ENCODE peak calls at places on chromosomes 7 and 10, in four cellular contexts. R, T, H and P are unnamed samples.
A peak's percentile ranks its signal among the peaks of the same experiment; 100 is the strongest.

GRCh38 chr10:86770412-86770960 is 14.1 kb downstream of the BMPR1A start:
- DNase-seq in R (no peak), T (peak; percentile 75), H (no peak), P (no peak)

GRCh38 chr10:132764108-132764507 is 21.8 kb downstream of the NKX6-2 start:
- DNase-seq in R (no peak), T (no peak), H (no peak), P (no peak)

GRCh38 chr7:134856141-134856540 is 76.7 kb downstream of the CALD1 start:
- DNase-seq in R (no peak), T (no peak), H (no peak), P (peak; percentile 66)

GRCh38 chr10:119320981-119321380 is 113.6 kb downstream of the GRK5 start:
- DNase-seq in R (no peak), T (no peak), H (no peak), P (peak; percentile 28)

GRCh38 chr10:79410315-79411094 is 34.9 kb downstream of the ZCCHC24 start:
- DNase-seq in R (no peak), T (no peak), H (no peak), P (no peak)

GRCh38 chr7:156673454-156673853 is 32.9 kb downstream of the RNF32 start:
- DNase-seq in R (no peak), T (no peak), H (no peak), P (no peak)

GRCh38 chr7:130732980-130733865 is 784 bp downstream of the KLF14 start:
- DNase-seq in R (peak; percentile 74), T (peak; percentile 77), H (no peak), P (no peak)

GRCh38 chr10:130341325-130341724 is 205.1 kb downstream of the GLRX3 start:
- DNase-seq in R (peak; percentile 65), T (peak; percentile 32), H (no peak), P (no peak)

GRCh38 chr10:81179805-81180452 is 642.2 kb downstream of the SH2D4B start:
- DNase-seq in R (no peak), T (no peak), H (peak; percentile 0), P (peak; percentile 8)

GRCh38 chr7:75559355-75559986 is 67.4 kb downstream of the SPDYE5 start:
- DNase-seq in R (no peak), T (no peak), H (no peak), P (no peak)

GRCh38 chr7:29017666-29018065 is 59.5 kb upstream of the TRIL start:
- DNase-seq in R (no peak), T (no peak), H (no peak), P (no peak)

GRCh38 chr10:75097666-75098285 is 13.7 kb upstream of the SAMD8 start:
- DNase-seq in R (no peak), T (no peak), H (peak; percentile 20), P (no peak)

GRCh38 chr7:99868246-99868645 is 8.6 kb downstream of the OR2AE1 start:
- DNase-seq in R (no peak), T (no peak), H (no peak), P (no peak)

GRCh38 chr7:5528815-5529442 is 105.3 kb upstream of the TNRC18 start:
- DNase-seq in R (no peak), T (no peak), H (no peak), P (peak; percentile 22)
- TF ChIP-seq POLR2AphosphoS5 in R (no peak), T (peak; percentile 17), H (peak; percentile 53), P (no peak)

GRCh38 chr7:47357398-47357797 is 224.5 kb downstream of the TNS3 start:
- DNase-seq in R (no peak), T (no peak), H (no peak), P (no peak)
- TF ChIP-seq JUN in R (no peak), T (no peak), H (no peak), P (no peak)

GRCh38 chr7:102096706-102097427 is 189.8 kb upstream of the SH2B2 start:
- DNase-seq in R (peak; percentile 33), T (no peak), H (no peak), P (no peak)
- H3K4me2 ChIP-seq in R (no peak overlapping the region), T (no peak overlapping the region), H (no peak overlapping the region), P (no peak overlapping the region)

GRCh38 chr7:107276220-107276827 is 107.5 kb downstream of the HBP1 start:
- DNase-seq in R (no peak), T (no peak), H (no peak), P (no peak)

GRCh38 chr7:107277331-107277730 is 108.5 kb downstream of the HBP1 start:
- DNase-seq in R (no peak), T (no peak), H (no peak), P (no peak)
- TF ChIP-seq POLR2AphosphoS5 in R (no peak), T (no peak), H (no peak), P (no peak)

GRCh38 chr10:31927597-31928530 is 767 bp downstream of the ARHGAP12 start:
- DNase-seq in R (peak; percentile 71), T (peak; percentile 52), H (peak; percentile 74), P (peak; percentile 69)

GRCh38 chr10:31929986-31930675 is 1.5 kb upstream of the ARHGAP12 start:
- DNase-seq in R (no peak), T (no peak), H (no peak), P (peak; percentile 55)

GRCh38 chr10:31929260-31929985 is 792 bp upstream of the ARHGAP12 start:
- DNase-seq in R (peak; percentile 75), T (peak; percentile 72), H (peak; percentile 77), P (peak; percentile 62)

GRCh38 chr10:31926765-31927596 is 1.6 kb downstream of the ARHGAP12 start:
- DNase-seq in R (no peak), T (no peak), H (no peak), P (peak; percentile 11)

DNA sequence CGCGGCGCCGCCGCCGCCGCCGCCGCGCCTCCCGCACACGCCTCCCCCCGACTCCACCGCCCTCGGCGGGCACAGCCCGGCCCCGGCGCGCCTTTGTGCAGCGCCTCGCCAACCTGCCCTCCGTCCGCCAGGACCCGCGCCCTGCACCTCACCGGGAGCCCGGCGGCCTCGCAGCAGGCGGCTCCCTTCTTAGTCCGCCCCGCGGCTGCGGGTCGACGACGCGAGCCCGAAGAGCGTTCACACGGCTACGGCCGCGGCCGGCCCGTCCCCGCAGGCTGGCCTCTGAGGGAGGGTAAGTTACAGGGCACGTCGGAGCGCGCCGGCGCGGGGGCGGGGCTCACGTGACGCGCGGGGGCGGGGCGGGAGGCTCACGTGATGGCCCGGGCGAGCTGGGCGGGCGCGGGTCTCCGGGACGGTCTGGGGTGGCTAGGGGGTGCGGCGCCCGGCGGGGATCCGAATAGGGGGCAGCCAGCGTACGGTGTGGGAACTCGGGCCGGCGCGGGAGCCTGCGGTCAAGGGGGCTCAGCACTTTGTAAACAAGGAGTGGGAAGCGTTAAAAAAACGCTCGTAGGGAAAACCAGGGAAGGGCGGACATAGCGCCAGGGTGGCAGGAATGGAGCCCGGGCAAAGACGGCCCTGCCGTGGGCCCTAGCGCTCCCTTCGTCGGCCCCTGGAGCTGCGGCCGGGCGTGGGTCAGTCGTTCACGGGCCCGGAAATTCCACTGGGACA is at the start of gene ARHGAP12:
- DNase-seq in R (peak; percentile 97), T (peak; percentile 86), H (peak; percentile 74), P (peak; percentile 89)
- TF ChIP-seq JUN in R (no peak), T (peak; percentile 36), H (no peak), P (no peak)

GRCh38 chr7:956031-956430 is 1.6 kb upstream of the ADAP1 start:
- DNase-seq in R (no peak), T (no peak), H (no peak), P (no peak)

GRCh38 chr7:960269-960871 is 5.9 kb upstream of the ADAP1 start:
- DNase-seq in R (no peak), T (no peak), H (peak; percentile 57), P (no peak)

GRCh38 chr7:959271-959670 is 4.8 kb upstream of the ADAP1 start:
- DNase-seq in R (no peak), T (no peak), H (no peak), P (no peak)

GRCh38 chr7:957418-958220 is 3.1 kb upstream of the ADAP1 start:
- DNase-seq in R (no peak), T (no peak), H (peak; percentile 81), P (no peak)

GRCh38 chr7:958221-959200 is 4.0 kb upstream of the ADAP1 start:
- DNase-seq in R (no peak), T (no peak), H (no peak), P (no peak)
- H3K4me2 ChIP-seq in R (no peak overlapping the region), T (no peak overlapping the region), H (peak overlapping the region; percentile 89), P (no peak overlapping the region)

DNA sequence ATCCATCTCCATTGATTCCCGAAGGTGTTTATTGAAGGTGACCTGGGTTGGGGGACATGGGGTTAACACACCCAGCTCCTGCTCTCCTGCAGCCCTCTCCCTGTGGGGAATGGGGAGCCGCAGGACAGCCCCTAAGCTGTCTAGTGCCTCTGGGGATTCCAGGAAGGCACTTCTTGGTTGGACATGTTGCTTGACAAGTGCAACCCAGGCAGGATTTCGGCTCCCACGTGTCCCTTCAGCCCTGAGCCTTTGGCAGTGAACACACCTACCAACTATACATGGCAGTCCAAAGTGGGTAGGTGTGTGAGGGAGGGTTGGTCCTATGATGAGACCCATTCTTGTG is 43.9 kb downstream of the DOCK1 start:
- DNase-seq in R (no peak), T (no peak), H (no peak), P (no peak)
- TF ChIP-seq POLR2AphosphoS5 in R (no peak), T (no peak), H (no peak), P (no peak)

DNA sequence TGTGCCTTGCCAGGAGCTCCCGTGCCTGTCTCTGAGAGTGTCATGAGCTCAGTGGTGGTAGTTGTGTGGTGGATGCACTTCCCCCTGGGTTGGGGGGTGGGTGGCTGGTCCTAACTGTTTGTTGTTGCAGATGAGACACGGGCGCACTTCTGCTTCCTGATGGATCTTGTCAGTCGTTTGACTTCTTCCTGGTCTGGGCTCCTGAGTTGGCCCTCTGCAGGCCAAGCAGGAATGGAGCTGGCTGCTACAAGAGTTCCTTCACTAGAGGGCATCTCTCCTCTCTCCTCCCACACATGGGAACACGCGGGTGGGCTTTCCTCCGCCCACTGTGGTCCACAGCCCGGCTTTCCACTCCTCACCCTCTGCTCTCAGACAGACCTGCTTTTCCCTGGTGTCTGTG is 82.0 kb downstream of the BMS1 start:
- DNase-seq in R (no peak), T (no peak), H (peak; percentile 16), P (no peak)
- TF ChIP-seq JUN in R (no peak), T (no peak), H (no peak), P (no peak)